ENCODE peak calls at places on chromosomes 7 and 10, in four cellular contexts. J, Y, R and E are unnamed samples.

GRCh38 chr7:124783271-124783670 is 17.7 kb upstream of the GPR37 start:
- DNase-seq in Y (no peak), R (no peak), J (no peak), E (no peak)

GRCh38 chr7:129368389-129368986 is 65.7 kb upstream of the STRIP2 start:
- DNase-seq in R (no peak), J (no peak), Y (no peak), E (no peak)

GRCh38 chr7:134696261-134696660 is 49.6 kb downstream of the BPGM start:
- DNase-seq in Y (no peak), R (no peak), J (no peak), E (no peak)

GRCh38 chr7:4472739-4473138 is 209.4 kb upstream of the FOXK1 start:
- DNase-seq in R (no peak), J (no peak), Y (no peak), E (no peak)

GRCh38 chr7:127392182-127392565 is 334 bp downstream of the ZNF800 start:
- DNase-seq in Y (peak), R (peak), J (no peak), E (peak)

GRCh38 chr10:113267616-113268015 is 285.2 kb upstream of the HABP2 start:
- DNase-seq in J (no peak), R (no peak), Y (no peak), E (no peak)

GRCh38 chr7:157056957-157057902 is 46.8 kb upstream of the MNX1 start:
- DNase-seq in R (no peak), Y (no peak), J (no peak), E (no peak)

GRCh38 chr7:44959433-44959951 is 19.3 kb downstream of the MYO1G start:
- DNase-seq in J (peak), R (no peak), Y (no peak), E (no peak)

GRCh38 chr7:134878731-134879295 is 99.4 kb downstream of the CALD1 start:
- DNase-seq in J (no peak), R (no peak), Y (no peak), E (no peak)

GRCh38 chr10:23081891-23082290 is 13.5 kb upstream of the MSRB2 start:
- DNase-seq in J (no peak), R (peak), Y (no peak), E (no peak)

GRCh38 chr7:11130012-11130411 is 156.3 kb downstream of the PHF14 start:
- DNase-seq in J (peak), R (no peak), Y (no peak), E (no peak)

GRCh38 chr7:107372298-107372697 is 97.6 kb upstream of the GPR22 start:
- DNase-seq in J (peak), R (no peak), Y (no peak), E (no peak)

GRCh38 chr7:44914992-44915607 is 29.8 kb upstream of the PURB start:
- DNase-seq in R (no peak), Y (no peak), J (peak), E (peak)

GRCh38 chr7:5997210-5997808 is 11.5 kb downstream of the PMS2 start:
- DNase-seq in J (peak), Y (no peak), R (peak), E (peak)